ENCODE peak calls at places on chromosomes 11 and 22, in seven cellular contexts. A is heart left ventricle, F is transverse colon, T is adrenal gland, J is breast epithelium, I is A549, S is IMR-90. Z is an unnamed sample.
A peak's percentile ranks its signal among the peaks of the same experiment; 100 is the strongest.

GRCh38 chr22:45717787-45718186 is 46.2 kb downstream of the ATXN10 start:
- DNase-seq in A (no peak), F (no peak), T (no peak), J (no peak), I (no peak), S (peak; percentile 79), Z (no peak)

GRCh38 chr22:23072911-23073491 is 2.7 kb downstream of the GNAZ start:
- DNase-seq in A (peak; percentile 9), F (no peak), T (no peak), J (no peak), I (no peak), S (no peak), Z (peak; percentile 47)

GRCh38 chr11:35488117-35488516 is 37.3 kb downstream of the PAMR1 start:
- DNase-seq in A (no peak), F (no peak), T (no peak), J (no peak), I (no peak), S (peak; percentile 49), Z (no peak)

GRCh38 chr22:46560696-46561295 is 23.4 kb upstream of the CELSR1 start:
- DNase-seq in A (peak; percentile 18), F (no peak), T (no peak), J (no peak), I (no peak), S (no peak), Z (peak; percentile 58)

GRCh38 chr22:47687776-47688175 is 925.3 kb downstream of the TBC1D22A start:
- DNase-seq in A (no peak), F (no peak), T (no peak), J (no peak), I (no peak), S (no peak), Z (no peak)

GRCh38 chr11:103608566-103608965 is 427.9 kb upstream of the DDI1 start:
- DNase-seq in A (no peak), F (no peak), T (no peak), J (no peak), I (no peak), S (peak; percentile 64), Z (no peak)

GRCh38 chr11:132888226-132888625 is 644.1 kb downstream of the OPCML start:
- DNase-seq in A (no peak), F (no peak), T (peak; percentile 12), J (no peak), I (no peak), S (peak; percentile 19), Z (no peak)

GRCh38 chr11:75954039-75954438 is 139.0 kb downstream of the UVRAG start:
- DNase-seq in A (no peak), F (no peak), T (no peak), J (no peak), I (no peak), S (no peak), Z (no peak)

GRCh38 chr11:124768914-124769313 is 6.8 kb upstream of the ESAM start:
- DNase-seq in A (no peak), F (peak; percentile 57), T (no peak), J (no peak), I (no peak), S (no peak), Z (no peak)

GRCh38 chr11:61905067-61905696 is 12.2 kb downstream of the RAB3IL1 start:
- DNase-seq in A (no peak), F (no peak), T (no peak), J (no peak), I (no peak), S (no peak), Z (no peak)

GRCh38 chr11:112175596-112175947 is 260 bp downstream of the BCO2 start:
- DNase-seq in A (no peak), F (no peak), T (no peak), J (no peak), I (no peak), S (no peak), Z (no peak)

GRCh38 chr11:111421251-111421650 is 42.2 kb upstream of the POU2AF1 start:
- DNase-seq in A (no peak), F (no peak), T (no peak), J (no peak), I (no peak), S (no peak), Z (no peak)

GRCh38 chr11:29985248-29985647 is 31.6 kb downstream of the KCNA4 start:
- DNase-seq in A (no peak), F (no peak), T (no peak), J (no peak), I (no peak), S (no peak), Z (no peak)

GRCh38 chr22:44365196-44365802 is 52.5 kb upstream of the SHISAL1 start:
- DNase-seq in A (peak; percentile 18), F (no peak), T (no peak), J (no peak), I (no peak), S (no peak), Z (peak; percentile 51)

GRCh38 chr22:43827336-43827735 is 15.2 kb upstream of the EFCAB6 start:
- DNase-seq in A (no peak), F (no peak), T (no peak), J (no peak), I (no peak), S (no peak), Z (no peak)

GRCh38 chr11:108199446-108200321 is 22.8 kb downstream of the NPAT start:
- DNase-seq in A (no peak), F (no peak), T (no peak), J (no peak), I (no peak), S (peak; percentile 68), Z (no peak)

GRCh38 chr11:34208266-34209135 is 103.1 kb downstream of the NAT10 start:
- DNase-seq in A (no peak), F (no peak), T (peak; percentile 65), J (no peak), I (peak; percentile 44), S (peak; percentile 39), Z (no peak)

GRCh38 chr22:38938925-38939324 is 18.5 kb upstream of the APOBEC3A start:
- DNase-seq in A (no peak), F (no peak), T (no peak), J (no peak), I (no peak), S (no peak), Z (no peak)

GRCh38 chr11:70641366-70641765 is 243.0 kb downstream of the CTTN start:
- DNase-seq in A (no peak), F (no peak), T (no peak), J (no peak), I (no peak), S (no peak), Z (no peak)

GRCh38 chr11:96358321-96358720 is 15.3 kb upstream of the MAML2 start:
- DNase-seq in A (no peak), F (no peak), T (no peak), J (no peak), I (no peak), S (no peak), Z (no peak)

DNA sequence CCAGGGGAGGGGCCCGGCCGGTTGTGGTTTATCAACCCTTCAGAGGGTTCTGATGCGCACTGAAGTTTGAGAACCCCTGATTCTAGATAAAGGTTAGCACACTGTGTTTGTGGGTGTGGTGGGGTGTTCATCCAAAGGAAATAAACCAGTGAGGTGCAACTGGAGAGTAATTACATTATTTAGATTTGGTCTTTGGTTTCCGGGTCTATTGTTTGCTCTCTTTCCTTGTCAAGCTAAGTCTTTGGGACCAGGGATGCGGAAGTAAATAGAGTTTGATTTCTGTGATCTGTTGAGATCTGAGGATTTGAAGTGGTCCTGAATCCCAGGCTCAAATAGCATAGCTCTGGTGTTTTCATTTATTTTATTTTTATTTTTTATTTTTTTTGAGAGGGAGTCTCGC is 50.5 kb upstream of the CLMP start:
- DNase-seq in A (no peak), F (no peak), T (no peak), J (no peak), I (no peak), S (no peak), Z (no peak)
- H3K4me1 ChIP-seq in A (no peaks in the 10 kb centered on the region), F (peaks cover 4% of the 10 kb centered on the region), T (no peaks in the 10 kb centered on the region), J (no peaks in the 10 kb centered on the region), I (peaks cover 18% of the 10 kb centered on the region), S (peaks cover 16% of the 10 kb centered on the region), Z (peaks cover 8% of the 10 kb centered on the region)

GRCh38 chr22:36510384-36510783 is 3.5 kb upstream of the FOXRED2 start:
- DNase-seq in A (no peak), F (no peak), T (peak; percentile 67), J (no peak), I (no peak), S (no peak), Z (no peak)
- TF ChIP-seq POLR2A in A (no peak), F (peak; percentile 1), T (no peak), J (no peak), I (no peak), S (no peak), Z (no peak)

GRCh38 chr22:29385305-29385704 is 3.1 kb downstream of the AP1B1 start:
- DNase-seq in A (no peak), F (no peak), T (no peak), J (no peak), I (no peak), S (no peak), Z (no peak)

GRCh38 chr22:29383740-29384139 is 4.6 kb downstream of the AP1B1 start:
- DNase-seq in A (no peak), F (no peak), T (no peak), J (no peak), I (no peak), S (no peak), Z (no peak)

GRCh38 chr22:29380856-29381255 is 7.5 kb downstream of the AP1B1 start:
- DNase-seq in A (no peak), F (no peak), T (no peak), J (peak; percentile 12), I (no peak), S (no peak), Z (no peak)

GRCh38 chr22:29380032-29380781 is 8.2 kb downstream of the AP1B1 start:
- DNase-seq in A (no peak), F (no peak), T (no peak), J (peak; percentile 3), I (no peak), S (peak; percentile 58), Z (no peak)

GRCh38 chr22:29382575-29383328 is 5.6 kb downstream of the AP1B1 start:
- DNase-seq in A (no peak), F (peak; percentile 67), T (no peak), J (no peak), I (no peak), S (no peak), Z (no peak)
- H3K4me1 ChIP-seq in A (peaks cover 7% of the 10 kb centered on the region), F (peaks cover 34% of the 10 kb centered on the region), T (peaks cover 6% of the 10 kb centered on the region), J (peaks cover 7% of the 10 kb centered on the region), I (peaks cover 18% of the 10 kb centered on the region), S (peaks cover 4% of the 10 kb centered on the region), Z (peaks cover 96% of the 10 kb centered on the region)

DNA sequence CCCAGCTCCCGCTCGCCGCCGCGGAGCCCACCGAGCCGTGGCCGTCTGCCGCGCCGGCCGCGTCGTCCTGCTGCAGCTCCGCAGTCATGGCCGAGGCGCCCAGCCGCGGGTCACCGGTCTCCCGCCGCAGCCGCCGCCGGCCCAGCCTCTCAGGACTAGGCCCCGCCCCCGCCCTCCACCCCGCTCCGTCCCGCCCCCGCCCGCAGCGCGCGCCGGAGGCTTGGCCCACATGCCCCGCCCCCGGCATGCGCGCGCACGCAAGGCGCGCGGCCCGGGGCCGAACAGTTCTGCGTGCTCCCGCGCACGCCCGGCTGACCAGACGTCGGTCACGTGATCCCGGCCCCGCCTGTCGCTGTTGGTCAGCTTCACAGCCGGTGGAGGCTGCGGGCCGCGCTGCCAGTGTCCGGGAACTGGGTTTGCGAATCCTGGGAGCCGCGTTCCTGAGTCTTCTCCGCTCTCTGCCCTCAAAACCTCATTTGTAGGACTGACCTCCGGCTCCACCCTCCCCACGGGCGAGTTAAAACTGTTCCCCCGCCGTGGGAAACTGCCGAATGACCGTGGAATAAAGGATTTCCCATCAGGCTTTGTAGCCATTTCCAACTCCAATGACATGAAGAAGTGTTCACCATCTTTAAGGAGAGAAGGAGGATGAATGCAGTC is at the start of gene USP28:
- DNase-seq in A (peak; percentile 99), F (peak; percentile 98), T (peak; percentile 99), J (peak; percentile 96), I (peak; percentile 91), S (peak; percentile 95), Z (peak; percentile 99)
- TF ChIP-seq POLR2A in A (peak; percentile 81), F (peak; percentile 85), T (peak; percentile 79), J (peak; percentile 63), I (peak; percentile 88), S (peak; percentile 93), Z (peak; percentile 59)